ENCODE peak calls at places on chromosome 3, in six cellular contexts. F is GM12891, N is HepG2, J is H1, K is K562, Z is GM12878. X is an unnamed sample.
A peak's percentile ranks its signal among the peaks of the same experiment; 100 is the strongest.

GRCh38 chr3:45506751-45507391 is 87.7 kb upstream of the LIMD1 start:
- DNase-seq in F (no peak), N (peak; percentile 18), J (no peak), K (no peak), Z (no peak), X (no peak)

GRCh38 chr3:129442947-129443346 is 2.9 kb downstream of the IFT122 start:
- DNase-seq in F (no peak), N (no peak), J (no peak), K (no peak), Z (no peak), X (no peak)

GRCh38 chr3:24686764-24687163 is 192.1 kb upstream of the THRB start:
- DNase-seq in F (no peak), N (no peak), J (no peak), K (no peak), Z (no peak), X (no peak)

GRCh38 chr3:193874997-193875593 is 260.9 kb upstream of the HES1 start:
- DNase-seq in F (no peak), N (no peak), J (no peak), K (no peak), Z (no peak), X (no peak)

GRCh38 chr3:184186902-184187207 is 856 bp downstream of the ABCF3 start:
- DNase-seq in F (no peak), N (no peak), J (no peak), K (no peak), Z (no peak), X (no peak)

GRCh38 chr3:33360136-33360825 is 79.9 kb downstream of the UBP1 start:
- DNase-seq in F (no peak), N (peak; percentile 41), J (no peak), K (no peak), Z (no peak), X (no peak)

GRCh38 chr3:39279745-39280517 is at the start of gene CX3CR1:
- DNase-seq in F (no peak), N (no peak), J (no peak), K (no peak), Z (no peak), X (no peak)

GRCh38 chr3:156918746-156919145 is 92.6 kb downstream of the LEKR1 start:
- DNase-seq in F (no peak), N (no peak), J (no peak), K (no peak), Z (no peak), X (no peak)

GRCh38 chr3:57927166-57927565 is 81.1 kb upstream of the FLNB start:
- DNase-seq in F (no peak), N (no peak), J (no peak), K (no peak), Z (no peak), X (no peak)
- TF ChIP-seq TAF1 in F (no peak), N (no peak), J (no peak), K (no peak), Z (no peak), X (no peak)

DNA sequence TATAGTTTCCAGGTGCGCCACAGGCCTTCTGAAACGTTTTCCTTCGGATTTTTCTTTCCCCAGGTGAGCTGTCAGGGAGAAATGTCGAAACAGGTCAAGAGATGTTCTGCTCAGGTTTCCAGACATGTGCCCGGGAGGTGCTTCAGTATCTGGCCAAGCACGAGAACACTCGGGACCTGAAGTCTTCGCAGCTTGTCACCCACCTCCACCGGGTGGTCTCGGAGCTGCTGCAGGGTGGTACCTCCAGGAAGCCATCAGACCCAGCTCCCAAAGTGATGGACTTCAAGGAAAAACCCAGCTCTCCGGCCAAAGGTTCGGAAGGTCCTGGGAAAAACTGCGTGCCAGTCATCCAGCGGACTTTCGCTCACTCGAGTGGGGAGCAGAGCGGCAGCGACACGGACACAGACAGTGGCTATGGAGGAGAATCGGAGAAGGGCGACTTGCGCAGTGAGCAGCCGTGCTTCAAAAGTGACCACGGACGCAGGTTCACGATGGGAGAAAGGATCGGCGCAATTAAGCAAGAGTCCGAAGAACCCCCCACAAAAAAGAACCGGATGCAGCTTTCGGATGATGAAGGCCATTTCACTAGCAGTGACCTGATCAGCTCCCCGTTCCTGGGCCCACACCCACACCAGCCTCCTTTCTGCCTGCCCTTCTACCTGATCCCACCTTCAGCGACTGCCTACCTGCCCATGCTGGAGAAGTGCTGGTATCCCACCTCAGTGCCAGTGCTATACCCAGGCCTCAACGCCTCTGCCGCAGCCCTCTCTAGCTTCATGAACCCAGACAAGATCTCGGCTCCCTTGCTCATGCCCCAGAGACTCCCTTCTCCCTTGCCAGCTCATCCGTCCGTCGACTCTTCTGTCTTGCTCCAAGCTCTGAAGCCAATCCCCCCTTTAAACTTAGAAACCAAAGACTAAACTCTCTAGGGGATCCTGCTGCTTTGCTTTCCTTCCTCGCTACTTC is 3.8 kb downstream of the BHLHE40 start:
- DNase-seq in F (no peak), N (no peak), J (no peak), K (no peak), Z (no peak), X (no peak)
- TF ChIP-seq POLR2A in F (peak; percentile 17), N (no peak), J (no peak), K (peak; percentile 6), Z (peak; percentile 57), X (peak; percentile 65)

DNA sequence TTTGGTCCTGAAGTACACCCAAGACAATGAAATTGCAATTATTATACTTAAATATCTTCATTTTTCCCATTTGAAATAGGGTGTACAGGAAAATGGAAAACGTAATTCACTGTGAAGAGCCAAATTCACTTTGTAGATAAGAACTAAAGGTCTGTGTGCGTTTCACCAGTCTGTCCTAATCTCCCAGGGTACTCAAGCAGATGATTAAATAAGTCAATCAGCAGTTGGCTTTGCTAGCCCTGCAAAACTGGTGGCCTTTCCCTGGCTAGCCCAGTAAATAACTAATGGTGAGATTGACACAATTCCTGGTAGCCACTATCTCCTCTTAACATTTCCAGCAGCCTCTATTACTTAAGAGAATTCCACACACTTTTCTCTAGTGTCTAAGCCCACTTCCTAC is 389.3 kb downstream of the TBL1XR1 start:
- DNase-seq in F (no peak), N (no peak), J (no peak), K (no peak), Z (no peak), X (no peak)
- TF ChIP-seq TAF1 in F (no peak), N (no peak), J (no peak), K (no peak), Z (no peak), X (no peak)

GRCh38 chr3:30347679-30348216 is 258.7 kb upstream of the TGFBR2 start:
- DNase-seq in F (no peak), N (peak; percentile 87), J (no peak), K (no peak), Z (no peak), X (no peak)
- TF ChIP-seq POLR2A in F (no peak), N (no peak), J (no peak), K (no peak), Z (no peak), X (no peak)

GRCh38 chr3:31740397-31740796 is 207.7 kb downstream of the STT3B start:
- DNase-seq in F (no peak), N (no peak), J (no peak), K (no peak), Z (no peak), X (no peak)

GRCh38 chr3:31747785-31748184 is 215.1 kb downstream of the STT3B start:
- DNase-seq in F (no peak), N (no peak), J (no peak), K (no peak), Z (no peak), X (no peak)

GRCh38 chr3:31748281-31749245 is 215.8 kb downstream of the STT3B start:
- DNase-seq in F (no peak), N (no peak), J (no peak), K (no peak), Z (no peak), X (no peak)

GRCh38 chr3:31738423-31738822 is 205.7 kb downstream of the STT3B start:
- DNase-seq in F (no peak), N (no peak), J (no peak), K (no peak), Z (no peak), X (no peak)

DNA sequence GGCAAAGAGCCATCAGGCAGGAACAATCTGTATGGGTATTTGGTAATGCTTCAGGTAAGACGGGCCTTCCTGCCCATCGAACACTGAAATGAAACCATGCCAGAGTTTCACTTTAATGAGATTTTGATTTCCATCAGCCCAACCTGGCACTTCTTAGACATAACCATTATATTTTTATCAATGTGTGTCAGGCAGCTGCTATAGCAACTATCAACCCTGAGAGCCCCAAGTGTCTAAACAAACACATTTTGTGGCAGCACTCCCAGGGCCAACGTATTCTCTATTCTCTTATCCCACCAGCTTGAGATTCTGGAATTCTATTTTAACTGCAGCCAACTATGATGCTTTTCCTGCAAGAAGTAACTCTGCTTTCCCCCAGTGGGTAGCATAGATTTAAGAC is 211.0 kb downstream of the STT3B start:
- DNase-seq in F (no peak), N (no peak), J (no peak), K (no peak), Z (no peak), X (no peak)
- TF ChIP-seq TAF1 in F (no peak), N (no peak), J (no peak), K (no peak), Z (no peak), X (no peak)

DNA sequence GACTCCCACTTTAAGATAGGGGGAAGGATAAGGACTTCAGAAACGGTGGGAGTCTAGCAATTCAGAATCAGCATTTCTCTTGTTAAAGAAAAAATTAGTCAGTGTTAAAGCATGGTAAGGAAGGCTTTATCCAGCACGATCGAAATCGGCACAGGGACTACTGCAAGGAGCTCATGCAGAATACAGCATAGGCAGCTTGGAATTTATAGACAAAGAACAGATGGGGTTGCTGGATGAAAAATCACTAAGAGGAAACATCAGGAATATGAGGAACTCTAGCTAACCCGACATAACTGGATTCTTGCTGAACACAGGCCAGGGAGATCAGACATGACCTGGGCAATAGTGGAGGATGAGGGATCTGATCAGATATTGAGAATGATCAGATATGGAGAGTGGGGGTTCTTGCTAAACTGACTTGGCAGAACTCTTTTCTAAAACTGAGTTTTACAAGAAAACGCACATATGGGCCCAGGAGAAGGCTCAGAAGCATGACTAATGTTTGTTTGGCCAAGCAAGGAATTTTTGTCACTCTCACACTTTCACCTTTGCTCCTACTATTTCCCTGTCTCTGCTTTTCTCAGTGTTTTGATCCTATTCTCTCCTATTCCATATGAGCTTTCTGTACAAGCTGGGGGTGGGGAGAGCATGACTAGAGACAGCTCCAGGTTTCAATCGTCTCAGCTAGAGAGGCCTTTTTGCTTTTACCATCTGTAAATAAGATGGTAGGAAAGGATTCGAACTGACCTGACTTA is 3.9 kb upstream of the PLCH1 start:
- DNase-seq in F (no peak), N (peak; percentile 81), J (no peak), K (no peak), Z (no peak), X (no peak)
- TF ChIP-seq POLR2A in F (no peak), N (no peak), J (no peak), K (no peak), Z (no peak), X (no peak)

DNA sequence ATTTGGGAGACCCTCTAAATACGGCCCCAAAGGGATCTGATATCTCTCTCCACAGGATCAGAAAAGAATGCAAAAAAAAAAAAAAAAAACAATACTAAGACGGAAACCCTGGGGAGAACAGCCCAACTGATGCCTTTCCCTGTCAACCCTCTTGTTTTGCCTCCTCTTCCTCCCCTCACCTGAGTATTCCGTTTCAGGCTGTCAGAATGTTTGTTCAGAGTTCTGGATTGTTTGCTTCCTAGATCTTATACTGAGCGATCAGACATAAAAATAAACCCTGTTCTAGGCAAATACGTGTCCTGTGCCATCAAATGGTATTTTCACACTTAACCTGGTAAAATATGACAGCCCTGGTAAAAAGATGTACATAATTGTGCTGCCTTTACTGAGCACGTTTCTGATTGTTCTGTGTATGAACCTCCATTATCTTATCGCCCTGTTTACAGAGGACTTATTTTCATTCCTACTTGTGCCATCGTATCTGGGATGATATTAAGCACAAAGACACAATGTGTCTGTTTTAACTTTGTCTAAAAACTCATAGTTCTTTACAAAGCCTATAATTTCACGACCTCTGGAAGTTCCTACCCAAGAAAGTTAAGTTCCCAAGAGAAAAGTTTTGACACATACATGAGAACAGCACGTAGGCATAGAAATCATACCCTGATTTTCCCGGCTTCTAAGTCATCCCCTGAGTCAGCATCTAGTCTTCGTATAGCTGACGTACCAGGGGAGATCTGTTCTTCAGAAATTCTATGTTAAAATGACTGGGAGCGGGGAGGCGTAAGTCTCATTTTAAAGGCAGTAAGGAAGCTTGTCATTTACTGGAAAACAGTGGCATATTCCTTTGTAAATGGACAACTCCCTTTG is 856 bp downstream of the ZBTB38 start:
- DNase-seq in F (no peak), N (no peak), J (no peak), K (peak; percentile 25), Z (no peak), X (no peak)
- TF ChIP-seq TAF1 in F (no peak), N (no peak), J (no peak), K (no peak), Z (no peak), X (no peak)